ENCODE peak calls at places on chromosomes 6 and 20, in six cellular contexts. Z, A, G, F, Y and O are unnamed samples.

GRCh38 chr6:7701212-7701834 is 24.6 kb upstream of the BMP6 start:
- DNase-seq in Z (peak), A (no peak), G (no peak), F (no peak), Y (no peak), O (no peak)

GRCh38 chr6:155420492-155420891 is 35.1 kb downstream of the NOX3 start:
- DNase-seq in Z (no peak), A (no peak), G (no peak), F (no peak), Y (no peak), O (no peak)

GRCh38 chr6:35128496-35128895 is 12.6 kb downstream of the TCP11 start:
- DNase-seq in Z (no peak), A (no peak), G (no peak), F (no peak), Y (no peak), O (no peak)

GRCh38 chr20:22924036-22924737 is 110.9 kb upstream of the SSTR4 start:
- DNase-seq in Z (no peak), A (no peak), G (no peak), F (no peak), Y (no peak), O (no peak)

GRCh38 chr6:150243620-150244314 is 100.9 kb downstream of the PPP1R14C start:
- DNase-seq in Z (no peak), A (no peak), G (no peak), F (no peak), Y (no peak), O (no peak)

GRCh38 chr20:38870733-38871559 is 55.3 kb upstream of the FAM83D start:
- DNase-seq in Z (no peak), A (no peak), G (no peak), F (no peak), Y (no peak), O (peak)

GRCh38 chr20:46093531-46093930 is 3.8 kb upstream of the NCOA5 start:
- DNase-seq in Z (no peak), A (no peak), G (no peak), F (no peak), Y (no peak), O (peak)

GRCh38 chr6:12342664-12343063 is 52.5 kb downstream of the EDN1 start:
- DNase-seq in Z (no peak), A (no peak), G (no peak), F (no peak), Y (no peak), O (no peak)

GRCh38 chr6:170085475-170086401 is 205.1 kb downstream of the DLL1 start:
- DNase-seq in Z (no peak), A (peak), G (no peak), F (peak), Y (no peak), O (no peak)

GRCh38 chr6:44177691-44178423 is 19.2 kb downstream of the CAPN11 start:
- DNase-seq in Z (peak), A (no peak), G (no peak), F (peak), Y (no peak), O (no peak)

GRCh38 chr6:23339268-23339667 is 769.9 kb downstream of the HDGFL1 start:
- DNase-seq in Z (no peak), A (no peak), G (no peak), F (no peak), Y (no peak), O (no peak)

GRCh38 chr6:43355862-43356590 is 13.4 kb downstream of the ZNF318 start:
- DNase-seq in Z (no peak), A (no peak), G (no peak), F (no peak), Y (no peak), O (no peak)

GRCh38 chr6:151425561-151425960 is 26.4 kb downstream of the RMND1 start:
- DNase-seq in Z (no peak), A (no peak), G (no peak), F (no peak), Y (no peak), O (no peak)

GRCh38 chr6:105274678-105275077 is 94.9 kb upstream of the POPDC3 start:
- DNase-seq in Z (no peak), A (no peak), G (no peak), F (no peak), Y (no peak), O (no peak)

GRCh38 chr20:59525500-59526241 is 78.7 kb upstream of the PHACTR3 start:
- DNase-seq in Z (peak), A (no peak), G (no peak), F (no peak), Y (peak), O (peak)

GRCh38 chr6:114452785-114453401 is 110.1 kb upstream of the HS3ST5 start:
- DNase-seq in Z (no peak), A (no peak), G (no peak), F (no peak), Y (no peak), O (no peak)

GRCh38 chr6:13908955-13909381 is 15.8 kb upstream of the RNF182 start:
- DNase-seq in Z (no peak), A (peak), G (peak), F (no peak), Y (peak), O (peak)

GRCh38 chr6:5672581-5673011 is 334.1 kb downstream of the NRN1 start:
- DNase-seq in Z (no peak), A (no peak), G (no peak), F (no peak), Y (no peak), O (no peak)

GRCh38 chr6:85250586-85251216 is 199.2 kb upstream of the NT5E start:
- DNase-seq in Z (no peak), A (no peak), G (no peak), F (no peak), Y (no peak), O (no peak)

GRCh38 chr20:1146957-1147356 is 28.6 kb downstream of the PSMF1 start:
- DNase-seq in Z (no peak), A (no peak), G (no peak), F (no peak), Y (no peak), O (no peak)

GRCh38 chr6:123965894-123966293 is 162.2 kb downstream of the NKAIN2 start:
- DNase-seq in Z (no peak), A (no peak), G (no peak), F (no peak), Y (peak), O (no peak)
- TF ChIP-seq CTCF in Z (no peak), A (no peak), G (no peak), F (no peak), Y (peak), O (no peak)

DNA sequence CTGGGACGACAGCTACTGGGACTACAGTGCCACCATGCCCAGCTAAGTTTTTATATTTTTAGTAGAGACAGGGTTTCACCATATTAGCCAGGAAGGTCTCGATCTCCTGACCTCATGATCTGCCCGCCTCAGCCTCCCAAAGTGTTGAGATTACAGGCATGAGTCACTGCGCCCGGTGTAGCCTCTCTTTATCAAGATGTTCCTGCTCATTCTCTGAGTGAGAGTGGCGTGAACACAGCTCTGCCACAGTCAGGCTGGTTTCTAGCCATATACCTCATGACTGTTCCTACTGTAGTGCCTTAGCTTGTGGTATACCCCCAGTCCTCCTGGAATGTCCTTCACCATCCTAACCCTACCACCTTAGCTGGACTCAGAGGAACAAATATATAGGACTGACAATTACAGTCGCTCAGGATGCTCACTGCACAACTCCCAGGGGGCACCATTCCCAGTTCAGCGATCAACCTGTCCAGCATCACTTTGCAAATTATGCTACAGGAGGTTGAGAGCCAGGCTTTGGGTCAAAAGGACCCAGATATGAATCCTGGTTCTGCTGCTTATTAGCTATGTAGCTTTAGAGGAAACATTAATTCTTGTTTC is 86.3 kb downstream of the CHMP4B start:
- DNase-seq in Z (no peak), A (no peak), G (no peak), F (no peak), Y (peak), O (peak)
- TF ChIP-seq CTCF in Z (peak), A (no peak), G (peak), F (no peak), Y (peak), O (no peak)

GRCh38 chr6:109998159-109998785 is 20.2 kb downstream of the GPR6 start:
- DNase-seq in Z (no peak), A (no peak), G (no peak), F (no peak), Y (no peak), O (no peak)
- TF ChIP-seq CTCF in Z (no peak), A (no peak), G (no peak), F (no peak), Y (no peak), O (no peak)

DNA sequence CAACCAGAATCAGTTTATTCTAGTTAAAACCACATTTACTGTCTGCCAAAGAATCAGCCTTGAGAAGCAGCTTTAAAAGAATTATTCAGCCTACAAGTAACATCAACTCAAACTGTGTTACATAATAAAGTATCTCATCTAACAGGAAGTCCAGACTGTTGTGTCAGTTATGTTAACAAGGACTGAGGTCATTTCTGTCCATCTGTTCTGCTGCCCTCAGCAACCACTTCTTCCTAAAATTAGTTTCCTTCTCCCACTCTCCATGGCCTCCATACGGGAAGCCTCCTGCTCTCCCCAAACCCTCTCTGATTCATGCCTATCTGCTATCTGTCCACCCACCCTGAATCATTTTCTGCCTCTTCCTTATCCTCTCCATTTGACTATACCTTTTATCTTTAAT is 121.0 kb downstream of the SIM1 start:
- DNase-seq in Z (no peak), A (no peak), G (no peak), F (no peak), Y (no peak), O (no peak)
- TF ChIP-seq CTCF in Z (no peak), A (no peak), G (no peak), F (no peak), Y (no peak), O (no peak)

GRCh38 chr6:125314019-125314581 is 12.3 kb upstream of the HDDC2 start:
- DNase-seq in Z (peak), A (peak), G (peak), F (peak), Y (peak), O (peak)
- TF ChIP-seq CTCF in Z (peak), A (peak), G (peak), F (peak), Y (peak), O (peak)

GRCh38 chr6:32195652-32195901 is 3.1 kb upstream of the GPSM3 start:
- DNase-seq in Z (peak), A (peak), G (peak), F (peak), Y (peak), O (peak)
- TF ChIP-seq CTCF in Z (peak), A (peak), G (peak), F (no peak), Y (peak), O (no peak)

GRCh38 chr20:62097881-62098407 is 24.3 kb upstream of the LSM14B start:
- DNase-seq in Z (no peak), A (no peak), G (no peak), F (no peak), Y (no peak), O (no peak)
- TF ChIP-seq CTCF in Z (no peak), A (no peak), G (no peak), F (no peak), Y (no peak), O (no peak)

GRCh38 chr20:18380908-18381529 is 85.8 kb downstream of the DZANK1 start:
- DNase-seq in Z (no peak), A (no peak), G (no peak), F (peak), Y (no peak), O (no peak)
- TF ChIP-seq CTCF in Z (no peak), A (no peak), G (peak), F (no peak), Y (no peak), O (no peak)

GRCh38 chr6:109059591-109060021 is 35.0 kb downstream of the SESN1 start:
- DNase-seq in Z (no peak), A (no peak), G (no peak), F (no peak), Y (no peak), O (no peak)
- TF ChIP-seq CTCF in Z (peak), A (no peak), G (no peak), F (no peak), Y (no peak), O (no peak)